ENCODE peak calls at places on chromosomes 1 and 21, in ten cellular contexts. H, Q, P, A, L, Z, N, X, R and B are unnamed samples.

GRCh38 chr1:201696217-201696761 is 132.7 kb upstream of the IPO9 start:
- DNase-seq in Q (no peak), X (no peak), R (peak), A (no peak), N (peak), P (no peak), L (peak), Z (peak), H (peak), B (no peak)

GRCh38 chr1:183039985-183040447 is 16.8 kb downstream of the LAMC1 start:
- DNase-seq in H (peak), P (no peak), Q (no peak), R (no peak), Z (peak), N (no peak), X (no peak), L (peak), A (no peak), B (no peak)

GRCh38 chr1:1304331-1305299 is 3.1 kb downstream of the ACAP3 start:
- DNase-seq in X (peak), R (peak), A (no peak), Q (peak), L (peak), N (peak), P (no peak), Z (peak), H (peak), B (peak)

GRCh38 chr1:185474440-185475149 is 157.6 kb upstream of the IVNS1ABP start:
- DNase-seq in Q (no peak), N (no peak), L (no peak), R (no peak), Z (no peak), H (no peak), A (no peak), P (no peak), X (no peak), B (no peak)

GRCh38 chr1:156103521-156103947 is 11.0 kb upstream of the LMNA start:
- DNase-seq in H (no peak), P (no peak), A (no peak), Z (peak), Q (peak), L (no peak), X (no peak), R (no peak), N (peak), B (no peak)

GRCh38 chr1:185585770-185586169 is 148.4 kb upstream of the HMCN1 start:
- DNase-seq in P (no peak), X (no peak), Q (no peak), L (no peak), N (no peak), A (no peak), Z (no peak), R (no peak), H (no peak), B (no peak)

GRCh38 chr1:64909021-64909420 is 57.3 kb downstream of the JAK1 start:
- DNase-seq in H (no peak), N (no peak), Q (no peak), L (no peak), R (no peak), X (no peak), Z (no peak), A (no peak), P (no peak), B (no peak)

GRCh38 chr1:119006406-119007279 is 18.5 kb upstream of the TBX15 start:
- DNase-seq in Q (no peak), N (no peak), A (no peak), P (no peak), X (no peak), Z (no peak), R (no peak), L (no peak), H (no peak), B (no peak)

GRCh38 chr1:156420209-156421061 is 51.4 kb downstream of the RHBG start:
- DNase-seq in X (peak), N (no peak), R (no peak), A (peak), L (no peak), Q (no peak), P (no peak), Z (no peak), H (no peak), B (no peak)

GRCh38 chr21:34991366-34991967 is 57.6 kb downstream of the RUNX1 start:
- DNase-seq in X (no peak), Z (no peak), H (no peak), P (no peak), A (no peak), R (no peak), N (no peak), L (no peak), Q (no peak), B (no peak)

GRCh38 chr1:177432897-177433296 is 262.1 kb downstream of the BRINP2 start:
- DNase-seq in P (no peak), N (no peak), L (no peak), A (no peak), Q (no peak), H (no peak), R (no peak), Z (peak), X (no peak), B (no peak)
- TF ChIP-seq CTCF in P (no peak), N (no peak), L (peak), A (no peak), Q (no peak), H (peak), R (no peak), Z (peak), X (peak), B (peak)

GRCh38 chr1:19274636-19275035 is 13.9 kb downstream of the AKR7A3 start:
- DNase-seq in X (no peak), P (no peak), L (no peak), H (no peak), N (no peak), Q (no peak), R (no peak), Z (no peak), A (no peak), B (no peak)
- TF ChIP-seq CTCF in X (no peak), P (no peak), L (no peak), H (no peak), N (no peak), Q (no peak), R (no peak), Z (no peak), A (no peak), B (no peak)

DNA sequence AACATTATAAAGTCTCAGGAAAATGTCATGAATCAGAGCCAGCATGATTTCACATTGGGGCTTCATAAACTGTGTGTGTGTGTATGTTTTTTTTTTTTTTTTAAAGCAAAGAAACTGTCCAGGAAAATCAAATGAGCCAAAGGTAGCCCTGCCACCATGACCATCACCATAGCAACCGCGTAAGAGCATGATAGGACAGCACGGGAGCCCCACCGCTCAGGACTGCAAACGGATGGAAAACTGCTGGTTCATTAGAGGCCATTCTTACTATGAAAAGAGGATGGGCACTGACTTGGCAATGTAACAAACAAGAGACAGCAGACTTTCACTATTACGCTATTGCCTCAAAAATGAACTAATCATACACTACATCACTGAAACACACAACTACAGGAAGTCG is 139.3 kb downstream of the NTMT2 start:
- DNase-seq in L (no peak), X (no peak), R (no peak), N (no peak), Z (no peak), Q (no peak), P (no peak), A (no peak), H (no peak), B (no peak)
- TF ChIP-seq CTCF in L (no peak), X (no peak), R (no peak), N (no peak), Z (no peak), Q (no peak), P (no peak), A (no peak), H (no peak), B (no peak)

GRCh38 chr1:218983848-218984247 is 189.8 kb upstream of the LYPLAL1 start:
- DNase-seq in N (no peak), Z (no peak), P (no peak), R (no peak), H (no peak), L (no peak), Q (no peak), A (no peak), X (peak), B (no peak)
- TF ChIP-seq CTCF in N (no peak), Z (no peak), P (no peak), R (no peak), H (peak), L (peak), Q (no peak), A (peak), X (peak), B (peak)

GRCh38 chr1:169647512-169647911 is 17.6 kb upstream of the SELP start:
- DNase-seq in A (no peak), X (no peak), Q (no peak), L (no peak), Z (no peak), R (no peak), H (no peak), P (no peak), N (no peak), B (no peak)
- TF ChIP-seq CTCF in A (no peak), X (no peak), Q (no peak), L (no peak), Z (no peak), R (no peak), H (no peak), P (no peak), N (no peak), B (no peak)